ENCODE peak calls at places on chromosomes 5 and 9, in seven cellular contexts. M, B, X, W, Y, K and R are unnamed samples.

GRCh38 chr9:14189578-14189977 is 124.4 kb downstream of the NFIB start:
- DNase-seq in M (no peak), B (no peak), X (no peak), W (no peak), Y (no peak), K (no peak), R (no peak)

GRCh38 chr5:72234265-72234700 is 85.8 kb downstream of the MRPS27 start:
- DNase-seq in M (peak), B (no peak), X (no peak), W (no peak), Y (peak), K (no peak), R (no peak)

GRCh38 chr9:112719696-112720095 is 1.8 kb upstream of the INIP start:
- DNase-seq in M (no peak), B (no peak), X (no peak), W (no peak), Y (peak), K (no peak), R (no peak)

GRCh38 chr5:171926311-171926710 is 80.1 kb downstream of the FBXW11 start:
- DNase-seq in M (no peak), B (no peak), X (no peak), W (no peak), Y (no peak), K (no peak), R (peak)

GRCh38 chr9:7316458-7316795 is 483.2 kb downstream of the DMAC1 start:
- DNase-seq in M (no peak), B (no peak), X (no peak), W (no peak), Y (no peak), K (no peak), R (no peak)

GRCh38 chr5:54091416-54092130 is 218.8 kb downstream of the ARL15 start:
- DNase-seq in M (no peak), B (no peak), X (no peak), W (no peak), Y (no peak), K (no peak), R (no peak)

GRCh38 chr5:88676637-88677481 is 206.1 kb downstream of the MEF2C start:
- DNase-seq in M (no peak), B (no peak), X (no peak), W (no peak), Y (no peak), K (no peak), R (no peak)

GRCh38 chr5:169763437-169764301 is 126.6 kb downstream of the DOCK2 start:
- DNase-seq in M (no peak), B (no peak), X (no peak), W (no peak), Y (peak), K (no peak), R (no peak)

GRCh38 chr5:72921103-72921502 is 34.7 kb upstream of the FCHO2 start:
- DNase-seq in M (no peak), B (no peak), X (no peak), W (no peak), Y (no peak), K (no peak), R (no peak)

GRCh38 chr5:107516452-107517184 is 154.1 kb downstream of the EFNA5 start:
- DNase-seq in M (no peak), B (no peak), X (no peak), W (no peak), Y (peak), K (no peak), R (no peak)

GRCh38 chr5:83972236-83972635 is 251.6 kb upstream of the HAPLN1 start:
- DNase-seq in M (no peak), B (no peak), X (no peak), W (no peak), Y (peak), K (no peak), R (no peak)

GRCh38 chr5:136763548-136763947 is 398.2 kb upstream of the TRPC7 start:
- DNase-seq in M (no peak), B (no peak), X (no peak), W (no peak), Y (no peak), K (no peak), R (no peak)

GRCh38 chr5:103216137-103216536 is 42.4 kb upstream of the MACIR start:
- DNase-seq in M (no peak), B (no peak), X (no peak), W (no peak), Y (peak), K (no peak), R (no peak)

GRCh38 chr9:137759649-137760321 is 117.8 kb upstream of the CACNA1B start:
- DNase-seq in M (no peak), B (no peak), X (no peak), W (no peak), Y (no peak), K (no peak), R (peak)

GRCh38 chr9:4894076-4894475 is 91.0 kb upstream of the JAK2 start:
- DNase-seq in M (no peak), B (no peak), X (no peak), W (no peak), Y (peak), K (no peak), R (no peak)

GRCh38 chr9:89702401-89702800 is 97.6 kb downstream of the GADD45G start:
- DNase-seq in M (no peak), B (no peak), X (no peak), W (no peak), Y (no peak), K (no peak), R (no peak)

GRCh38 chr5:160188968-160189319 is 40.4 kb upstream of the FABP6 start:
- DNase-seq in M (no peak), B (no peak), X (no peak), W (no peak), Y (no peak), K (no peak), R (no peak)

GRCh38 chr9:107007361-107007760 is 144.4 kb downstream of the ZNF462 start:
- DNase-seq in M (no peak), B (no peak), X (no peak), W (no peak), Y (no peak), K (no peak), R (no peak)

GRCh38 chr5:120217001-120217400 is 247.1 kb upstream of the PRR16 start:
- DNase-seq in M (no peak), B (no peak), X (no peak), W (no peak), Y (no peak), K (no peak), R (no peak)

GRCh38 chr5:154753792-154754191 is 1.4 kb upstream of the LARP1 start:
- DNase-seq in M (peak), B (no peak), X (no peak), W (peak), Y (peak), K (peak), R (peak)

GRCh38 chr5:154756871-154757646 is 1.9 kb downstream of the LARP1 start:
- DNase-seq in M (peak), B (no peak), X (peak), W (peak), Y (peak), K (peak), R (peak)

GRCh38 chr5:154756203-154756870 is 1.2 kb downstream of the LARP1 start:
- DNase-seq in M (peak), B (no peak), X (peak), W (peak), Y (no peak), K (peak), R (peak)

GRCh38 chr5:154754460-154755360 is 467 bp upstream of the LARP1 start:
- DNase-seq in M (peak), B (peak), X (peak), W (peak), Y (peak), K (peak), R (peak)

GRCh38 chr5:154755361-154756202 is at the start of gene LARP1:
- DNase-seq in M (peak), B (no peak), X (peak), W (peak), Y (peak), K (peak), R (peak)
- TF ChIP-seq POLR2A in M (no peak), B (peak), X (no peak), W (no peak), Y (no peak), K (no peak), R (no peak)

GRCh38 chr9:129487307-129487657 is 133.6 kb downstream of the C9orf50 start:
- DNase-seq in M (peak), B (no peak), X (no peak), W (no peak), Y (no peak), K (no peak), R (no peak)

GRCh38 chr9:129485140-129485758 is 135.7 kb downstream of the C9orf50 start:
- DNase-seq in M (peak), B (no peak), X (no peak), W (no peak), Y (no peak), K (no peak), R (no peak)

GRCh38 chr9:129487658-129488483 is 133.0 kb downstream of the C9orf50 start:
- DNase-seq in M (peak), B (no peak), X (peak), W (peak), Y (peak), K (peak), R (no peak)

GRCh38 chr9:129484325-129485000 is 136.4 kb downstream of the C9orf50 start:
- DNase-seq in M (no peak), B (no peak), X (no peak), W (no peak), Y (no peak), K (no peak), R (no peak)

GRCh38 chr9:129486496-129487306 is 134.2 kb downstream of the C9orf50 start:
- DNase-seq in M (peak), B (no peak), X (peak), W (peak), Y (peak), K (peak), R (no peak)
- TF ChIP-seq POLR2A in M (no peak), B (no peak), X (peak), W (no peak), Y (no peak), K (no peak), R (no peak)

GRCh38 chr5:6712136-6712581 is 1.1 kb upstream of the TENT4A start:
- DNase-seq in M (peak), B (no peak), X (peak), W (peak), Y (peak), K (peak), R (peak)
- TF ChIP-seq POLR2A in M (peak), B (no peak), X (peak), W (no peak), Y (no peak), K (no peak), R (no peak)

GRCh38 chr5:78984020-78984610 is 995 bp downstream of the ARSB start:
- DNase-seq in M (no peak), B (no peak), X (no peak), W (no peak), Y (peak), K (no peak), R (no peak)
- TF ChIP-seq POLR2A in M (peak), B (no peak), X (no peak), W (no peak), Y (no peak), K (no peak), R (peak)

DNA sequence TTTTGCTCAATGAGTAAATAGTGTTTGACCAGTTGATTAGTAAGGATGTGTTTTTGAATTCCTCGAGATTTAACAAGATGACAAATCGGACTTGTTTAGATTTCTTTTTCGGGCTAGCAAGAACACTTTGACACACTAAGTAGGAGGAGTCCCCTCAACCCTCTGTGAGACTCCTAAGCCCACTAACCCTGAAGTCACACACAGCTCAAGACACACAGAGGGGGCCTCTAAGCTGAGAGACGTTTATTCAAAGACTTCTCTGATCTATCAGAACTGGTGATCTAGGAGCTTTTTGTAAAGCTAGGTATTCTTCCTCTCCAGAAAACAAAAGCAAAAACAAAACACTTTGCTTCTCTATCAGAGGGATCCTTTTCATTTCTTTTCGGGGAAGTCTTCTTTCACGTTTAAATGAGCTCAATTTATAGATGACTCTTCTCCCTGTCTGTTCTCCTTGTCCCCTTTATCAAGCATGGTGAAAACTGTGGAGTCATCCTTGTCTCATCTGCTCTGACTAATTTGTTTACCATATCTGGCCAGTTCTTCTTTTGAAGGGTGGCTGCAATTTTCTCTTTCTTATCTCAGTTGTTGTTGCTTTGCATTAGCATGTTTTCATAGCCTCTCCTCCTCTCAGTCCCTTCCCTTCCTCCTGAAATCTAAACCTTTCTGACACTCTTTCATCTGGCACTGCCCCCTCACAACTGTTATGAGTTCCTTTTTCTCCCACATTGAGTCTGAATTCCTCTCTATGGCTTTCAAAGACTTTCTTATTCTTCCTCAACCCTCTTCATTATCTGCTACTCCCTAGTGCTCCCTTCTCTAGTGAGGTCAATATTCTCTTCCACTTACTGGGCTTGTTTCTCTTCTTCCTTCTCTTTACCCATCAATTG is 68.5 kb upstream of the RAI14 start:
- DNase-seq in M (peak), B (no peak), X (no peak), W (no peak), Y (peak), K (no peak), R (no peak)
- TF ChIP-seq POLR2A in M (no peak), B (peak), X (no peak), W (no peak), Y (peak), K (no peak), R (no peak)

DNA sequence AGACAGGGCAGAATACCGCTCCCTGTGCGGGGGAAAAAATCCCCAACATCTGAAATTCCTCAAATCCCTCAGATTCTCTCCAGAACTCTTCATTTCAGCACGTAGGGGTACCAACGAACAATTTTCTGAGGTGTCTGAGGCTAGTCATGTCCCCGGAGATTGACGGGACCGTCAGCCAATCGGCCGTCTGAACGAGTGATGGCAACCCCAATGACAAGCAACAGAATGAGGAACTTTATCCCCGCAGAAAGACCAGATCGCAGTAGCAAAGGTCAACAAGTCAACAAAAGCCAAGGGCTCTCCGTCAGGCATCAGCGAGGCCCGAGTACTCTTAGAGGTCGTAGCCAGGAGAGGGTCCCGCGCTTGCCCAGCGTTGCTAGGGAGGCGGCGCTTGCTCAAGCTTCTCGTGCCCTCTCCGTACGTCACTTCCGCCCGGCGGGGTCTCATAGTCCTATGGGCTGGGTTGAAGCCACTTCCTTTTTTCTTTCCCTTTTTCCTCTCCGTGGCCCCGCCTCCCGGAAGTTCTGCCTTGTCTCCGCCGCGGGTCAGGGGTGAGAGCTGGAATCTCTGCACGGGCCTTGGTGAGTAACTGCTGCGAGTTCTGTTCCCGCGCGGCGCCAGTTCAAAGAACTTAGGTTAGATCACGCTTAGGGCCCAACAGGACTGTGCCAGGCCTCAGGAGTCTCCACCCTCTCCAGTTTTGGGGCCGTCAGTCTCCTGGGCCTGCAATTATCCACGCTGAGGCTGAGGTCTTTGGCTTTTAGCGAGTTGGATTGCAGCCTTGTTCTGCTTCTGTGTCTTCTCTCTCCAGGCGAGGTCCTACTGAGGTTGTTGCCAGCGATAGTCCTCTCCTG is at the start of gene RNF20:
- DNase-seq in M (peak), B (peak), X (peak), W (peak), Y (peak), K (peak), R (peak)
- TF ChIP-seq POLR2A in M (peak), B (peak), X (peak), W (peak), Y (no peak), K (peak), R (no peak)